ENCODE peak calls at places on chromosomes 13 and 19, in eight cellular contexts. G is heart right ventricle, R is cardiac muscle cell, J is right atrium auricular region, K is glutamatergic neuron, O is B cell, A is mucosa of descending colon, M is cardiac fibroblast. I is an unnamed sample.

GRCh38 chr19:51093510-51094345 is 11.0 kb upstream of the KLK14 start:
- DNase-seq in K (no peak), A (no peak), R (no peak), J (no peak), M (no peak), O (no peak), G (no peak), I (no peak)

GRCh38 chr19:51059715-51060114 is 5.2 kb downstream of the KLK13 start:
- DNase-seq in A (no peak), M (no peak), J (no peak), R (no peak), K (no peak), O (no peak), G (no peak), I (no peak)

GRCh38 chr19:3511506-3512251 is 5.6 kb downstream of the FZR1 start:
- DNase-seq in O (no peak), M (no peak), J (no peak), K (no peak), A (no peak), G (no peak), R (no peak), I (no peak)

GRCh38 chr19:33627526-33627925 is 5.8 kb downstream of the CHST8 start:
- DNase-seq in K (no peak), O (no peak), M (no peak), J (no peak), R (no peak), A (no peak), G (no peak), I (no peak)

GRCh38 chr13:112575295-112575622 is 12.7 kb downstream of the TUBGCP3 start:
- DNase-seq in O (no peak), R (no peak), J (no peak), G (no peak), A (no peak), K (no peak), M (no peak), I (no peak)

GRCh38 chr19:6172074-6172863 is 36.8 kb downstream of the ACSBG2 start:
- DNase-seq in O (no peak), A (no peak), K (no peak), G (no peak), M (no peak), J (no peak), R (peak), I (no peak)

GRCh38 chr13:37995052-37995451 is 125.5 kb upstream of the TRPC4 start:
- DNase-seq in M (peak), A (no peak), O (no peak), R (peak), K (no peak), J (no peak), G (no peak), I (no peak)

GRCh38 chr19:33435706-33436359 is 62.3 kb downstream of the CEBPG start:
- DNase-seq in K (no peak), M (no peak), R (no peak), J (no peak), O (no peak), A (no peak), G (no peak), I (no peak)

GRCh38 chr19:40607311-40607871 is 6.2 kb downstream of the LTBP4 start:
- DNase-seq in J (no peak), K (no peak), R (no peak), M (no peak), G (no peak), O (no peak), A (peak), I (no peak)

GRCh38 chr19:752652-753517 is 2.0 kb downstream of the MISP start:
- DNase-seq in R (peak), G (no peak), A (peak), M (peak), J (peak), O (no peak), K (peak), I (no peak)

GRCh38 chr13:113977976-113978375 is 4.1 kb upstream of the C13orf46 start:
- DNase-seq in M (no peak), K (no peak), G (no peak), O (no peak), J (no peak), A (peak), R (no peak), I (no peak)

GRCh38 chr13:60765700-60766411 is 368.8 kb downstream of the TDRD3 start:
- DNase-seq in O (no peak), M (peak), J (peak), G (no peak), R (peak), A (no peak), K (no peak), I (no peak)

GRCh38 chr13:105611424-105611823 is 924.0 kb downstream of the EFNB2 start:
- DNase-seq in O (no peak), A (no peak), M (peak), K (no peak), R (peak), J (no peak), G (no peak), I (no peak)

GRCh38 chr13:30257433-30258099 is 49.8 kb downstream of the KATNAL1 start:
- DNase-seq in M (no peak), O (no peak), R (no peak), G (peak), J (no peak), K (peak), A (no peak), I (no peak)

GRCh38 chr13:103006706-103007426 is 59.4 kb downstream of the SLC10A2 start:
- DNase-seq in J (no peak), K (no peak), A (no peak), M (no peak), O (peak), G (peak), R (no peak), I (no peak)

GRCh38 chr19:4267901-4268815 is 10.9 kb upstream of the SHD start:
- DNase-seq in G (no peak), K (no peak), O (peak), M (no peak), J (no peak), A (peak), R (no peak), I (no peak)

GRCh38 chr13:98202026-98202425 is 25.0 kb upstream of the RNF113B start:
- DNase-seq in K (peak), A (no peak), M (no peak), G (no peak), R (no peak), J (no peak), O (no peak), I (no peak)

GRCh38 chr13:109146912-109147624 is 517.7 kb downstream of the MYO16 start:
- DNase-seq in G (no peak), J (no peak), K (no peak), A (no peak), R (peak), M (peak), O (no peak), I (no peak)

GRCh38 chr19:15714638-15715037 is 13.2 kb upstream of the OR10H2 start:
- DNase-seq in G (no peak), A (no peak), K (no peak), M (no peak), J (no peak), O (no peak), R (no peak), I (no peak)
- TF ChIP-seq CTCF in G (no peak), A (no peak), K (no peak), M (no peak), J (no peak), O (no peak), R (no peak), I (no peak)

DNA sequence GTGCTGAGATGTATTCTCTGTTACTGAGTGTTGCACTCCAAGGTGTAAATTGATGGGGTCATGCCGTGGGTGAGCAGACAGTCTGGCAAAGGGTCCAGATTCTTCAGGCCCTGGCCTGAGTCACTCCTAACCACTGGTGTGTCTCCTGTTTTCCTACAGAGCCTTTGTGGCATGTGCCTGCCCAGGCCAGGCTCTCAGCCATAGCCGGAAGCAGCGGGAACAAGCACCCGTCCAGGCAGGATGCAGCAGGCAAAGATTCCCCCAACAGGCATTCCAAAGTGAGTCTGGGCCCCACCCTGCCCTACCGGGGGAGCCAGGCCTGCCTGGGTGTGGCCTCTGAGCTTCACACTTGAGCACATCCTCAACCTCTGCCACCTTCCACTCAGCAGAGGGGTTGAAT is 61.9 kb downstream of the DPF1 start:
- DNase-seq in M (no peak), K (no peak), R (no peak), J (no peak), G (no peak), A (no peak), O (no peak), I (no peak)
- TF ChIP-seq CTCF in M (no peak), K (no peak), R (no peak), J (no peak), G (no peak), A (no peak), O (no peak), I (no peak)

DNA sequence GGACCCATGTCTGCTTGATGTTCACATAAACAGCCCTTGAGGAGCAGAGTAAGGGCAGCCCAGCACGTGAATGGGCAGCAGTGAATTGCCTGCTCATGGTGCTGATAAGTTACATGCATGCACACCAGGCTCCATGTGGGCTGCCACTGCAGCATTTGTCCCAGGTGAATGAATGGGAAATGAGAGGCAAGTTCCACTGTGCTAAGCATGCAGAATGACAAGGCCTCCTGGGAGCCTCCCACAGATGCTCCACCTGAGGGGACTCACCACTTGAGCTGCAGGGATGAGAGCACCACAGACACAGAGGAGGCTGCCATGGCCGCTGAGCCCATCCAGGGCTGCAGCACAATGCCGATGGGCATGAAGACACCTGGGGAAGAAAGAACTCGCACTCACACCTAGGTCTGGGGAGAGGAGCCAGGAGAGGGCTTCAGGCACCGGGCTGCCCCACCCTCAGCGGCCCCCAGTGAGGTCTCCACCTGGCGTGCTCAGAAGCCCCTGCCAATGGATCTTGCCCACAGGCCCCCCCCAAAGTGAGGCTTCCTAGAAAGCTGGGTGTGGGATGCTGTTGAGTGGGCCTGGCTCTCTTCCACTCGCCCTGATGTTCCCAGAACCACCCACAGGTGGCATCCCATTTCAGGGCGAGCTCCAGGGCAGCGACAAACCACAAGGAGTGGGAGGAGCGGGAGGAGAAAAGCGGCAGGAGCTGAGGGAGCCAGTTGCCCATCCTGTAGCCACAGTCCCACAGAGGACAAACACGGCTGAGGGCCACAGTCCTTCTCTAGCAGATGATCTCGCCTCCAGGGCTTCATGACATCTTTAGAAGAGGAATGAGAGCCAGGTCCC is 73.8 kb downstream of the CCDC70 start:
- DNase-seq in R (peak), K (no peak), O (no peak), M (peak), J (no peak), G (no peak), A (no peak), I (no peak)
- TF ChIP-seq CTCF in R (peak), K (no peak), O (no peak), M (peak), J (no peak), G (peak), A (no peak), I (no peak)

GRCh38 chr13:73228546-73228945 is 169.7 kb downstream of the KLF5 start:
- DNase-seq in A (no peak), M (peak), O (no peak), J (no peak), G (no peak), K (no peak), R (peak), I (no peak)
- TF ChIP-seq CTCF in A (no peak), M (no peak), O (no peak), J (no peak), G (no peak), K (no peak), R (no peak), I (no peak)

GRCh38 chr13:97028441-97029299 is 34.4 kb upstream of the OXGR1 start:
- DNase-seq in K (peak), R (peak), J (peak), O (peak), G (peak), M (peak), A (no peak), I (no peak)

GRCh38 chr13:97026759-97027555 is 32.7 kb upstream of the OXGR1 start:
- DNase-seq in G (no peak), R (peak), J (no peak), O (no peak), A (no peak), M (peak), K (no peak), I (no peak)

DNA sequence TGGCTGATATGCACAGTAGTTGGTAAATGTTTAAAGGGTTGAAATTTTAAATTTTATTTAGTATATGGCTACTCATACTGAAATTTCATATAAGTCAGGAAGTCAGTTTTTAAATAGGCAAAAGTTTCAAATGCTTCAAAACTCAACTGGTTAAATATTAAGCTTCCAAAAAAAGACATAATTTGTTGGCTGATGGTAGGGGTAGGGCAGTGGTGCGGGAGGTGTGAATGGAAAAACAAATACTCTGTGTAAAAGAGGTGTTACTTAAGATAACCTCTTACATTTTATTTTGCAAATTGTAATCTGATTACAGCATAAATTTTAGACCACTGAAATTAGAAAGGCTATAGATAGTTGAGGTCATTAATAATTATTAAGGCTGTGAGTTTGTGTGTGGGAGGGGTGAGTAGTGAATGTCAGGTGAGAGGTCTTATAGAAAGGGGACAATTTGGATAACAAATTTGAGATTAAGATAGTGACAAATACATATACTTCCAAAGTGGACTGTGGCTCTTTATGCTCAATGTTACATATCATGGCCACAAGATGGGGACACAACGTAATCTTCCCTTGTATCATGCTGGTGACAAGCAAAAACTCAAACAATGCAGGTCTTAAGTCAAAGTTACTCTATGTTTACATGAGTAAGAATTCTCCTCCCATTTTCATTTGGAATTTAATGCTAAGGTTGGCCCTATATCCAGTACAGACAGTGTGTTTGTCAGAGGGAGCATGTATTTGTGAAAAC is 36.6 kb upstream of the OXGR1 start:
- DNase-seq in J (no peak), O (no peak), K (no peak), A (no peak), G (no peak), R (peak), M (peak), I (no peak)
- TF ChIP-seq CTCF in J (no peak), O (no peak), K (peak), A (no peak), G (peak), R (peak), M (peak), I (no peak)

GRCh38 chr19:2273356-2274184 is 8.4 kb downstream of the PEAK3 start:
- DNase-seq in K (peak), J (peak), R (peak), A (peak), G (peak), O (peak), M (peak), I (peak)
- TF ChIP-seq CTCF in K (peak), J (peak), R (peak), A (peak), G (peak), O (peak), M (peak), I (peak)

GRCh38 chr19:18768046-18768771 is 22.9 kb downstream of the COMP start:
- DNase-seq in R (no peak), G (no peak), O (no peak), M (no peak), K (peak), A (no peak), J (no peak), I (no peak)
- TF ChIP-seq CTCF in R (no peak), G (no peak), O (no peak), M (no peak), K (peak), A (no peak), J (no peak), I (no peak)

I was measured in natural killer cell.